ENCODE peak calls at places on chromosomes 16 and 17, in seven cellular contexts. H, F, M, S, U, V and T are unnamed samples.

GRCh38 chr17:29412780-29413565 is 22.8 kb downstream of the TAOK1 start:
- DNase-seq in H (no peak), F (no peak), M (peak; percentile 69), S (no peak), U (no peak), V (no peak), T (no peak)

GRCh38 chr17:67520282-67520906 is 143.3 kb downstream of the PITPNC1 start:
- DNase-seq in H (no peak), F (no peak), M (no peak), S (peak; percentile 41), U (no peak), V (no peak), T (no peak)

GRCh38 chr17:76268015-76268749 is 3.0 kb downstream of the UBALD2 start:
- DNase-seq in H (no peak), F (peak; percentile 83), M (peak; percentile 61), S (peak; percentile 83), U (peak; percentile 48), V (no peak), T (no peak)

GRCh38 chr17:69335018-69335417 is 8.1 kb upstream of the ABCA5 start:
- DNase-seq in H (no peak), F (no peak), M (peak; percentile 41), S (no peak), U (no peak), V (no peak), T (no peak)

GRCh38 chr17:17515921-17516295 is 19.7 kb upstream of the RASD1 start:
- DNase-seq in H (no peak), F (no peak), M (peak; percentile 18), S (no peak), U (no peak), V (no peak), T (no peak)

GRCh38 chr16:54447606-54448440 is 161.2 kb upstream of the IRX3 start:
- DNase-seq in H (no peak), F (no peak), M (peak; percentile 88), S (no peak), U (no peak), V (no peak), T (no peak)

GRCh38 chr17:58412910-58413630 is 4.3 kb downstream of the RNF43 start:
- DNase-seq in H (no peak), F (no peak), M (no peak), S (no peak), U (no peak), V (no peak), T (no peak)

GRCh38 chr17:11932337-11932898 is 64.9 kb downstream of the ZNF18 start:
- DNase-seq in H (no peak), F (no peak), M (no peak), S (no peak), U (no peak), V (no peak), T (no peak)

GRCh38 chr17:633641-634091 is 81.0 kb downstream of the VPS53 start:
- DNase-seq in H (no peak), F (no peak), M (no peak), S (no peak), U (no peak), V (no peak), T (no peak)

GRCh38 chr17:68718924-68719323 is 117.8 kb upstream of the FAM20A start:
- DNase-seq in H (no peak), F (no peak), M (no peak), S (no peak), U (no peak), V (no peak), T (no peak)